ENCODE peak calls at places on chromosomes 5 and 9, in six cellular contexts. O is occipital lobe, J is mucosa of gallbladder, P is GM06990, R is RKO, N is IMR-90. G is an unnamed sample.

GRCh38 chr5:74822288-74822687 is 43.9 kb downstream of the FAM169A start:
- DNase-seq in O (no peak), J (no peak), P (no peak), R (no peak), N (no peak), G (no peak)

GRCh38 chr5:141441571-141442170 is 11.4 kb downstream of the PCDHGA12 start:
- DNase-seq in O (no peak), J (no peak), P (peak; percentile 5), R (no peak), N (no peak), G (no peak)

GRCh38 chr9:137236936-137237421 is 4.1 kb upstream of the TUBB4B start:
- DNase-seq in O (no peak), J (no peak), P (no peak), R (no peak), N (no peak), G (no peak)

GRCh38 chr5:34621280-34622045 is 34.7 kb upstream of the RAI14 start:
- DNase-seq in O (no peak), J (no peak), P (no peak), R (no peak), N (peak; percentile 61), G (no peak)

GRCh38 chr5:56176155-56176798 is 56.9 kb downstream of the ANKRD55 start:
- DNase-seq in O (no peak), J (peak; percentile 38), P (no peak), R (no peak), N (peak; percentile 76), G (no peak)

GRCh38 chr9:127437497-127438264 is 13.5 kb downstream of the ZNF79 start:
- DNase-seq in O (no peak), J (no peak), P (no peak), R (no peak), N (no peak), G (no peak)

GRCh38 chr5:76999451-76999850 is 30.8 kb upstream of the AGGF1 start:
- DNase-seq in O (no peak), J (no peak), P (no peak), R (peak; percentile 58), N (peak; percentile 76), G (peak; percentile 69)

GRCh38 chr5:159163027-159163699 is 46.2 kb downstream of the RNF145 start:
- DNase-seq in O (no peak), J (no peak), P (no peak), R (peak; percentile 65), N (peak; percentile 94), G (peak; percentile 74)

GRCh38 chr9:129685220-129685932 is 19.9 kb downstream of the PRRX2 start:
- DNase-seq in O (no peak), J (no peak), P (no peak), R (peak; percentile 80), N (peak; percentile 63), G (no peak)

GRCh38 chr5:132468665-132469379 is 21.8 kb downstream of the IRF1 start:
- DNase-seq in O (no peak), J (no peak), P (no peak), R (no peak), N (peak; percentile 26), G (no peak)

GRCh38 chr5:112142769-112143270 is 276.3 kb downstream of the EPB41L4A start:
- DNase-seq in O (no peak), J (peak; percentile 39), P (peak; percentile 10), R (no peak), N (peak; percentile 66), G (peak; percentile 42)

G was measured in astrocyte of the spinal cord.